ENCODE peak calls at places on chromosomes 6 and 20, in four cellular contexts. T, M, J and I are unnamed samples.

GRCh38 chr6:170264086-170264485 is 26.8 kb downstream of the DLL1 start:
- DNase-seq in J (no peak), T (no peak), M (no peak), I (no peak)

GRCh38 chr6:46170357-46171289 is at the start of gene ENPP5:
- DNase-seq in M (peak), T (peak), J (no peak), I (peak)

GRCh38 chr6:105326216-105326615 is 76.7 kb downstream of the PREP start:
- DNase-seq in M (no peak), J (peak), T (no peak), I (no peak)

GRCh38 chr20:62426678-62427077 is 661 bp downstream of the RBBP8NL start:
- DNase-seq in T (peak), J (no peak), M (no peak), I (no peak)

GRCh38 chr20:48841861-48842529 is 14.2 kb upstream of the PREX1 start:
- DNase-seq in M (no peak), J (no peak), T (peak), I (no peak)

GRCh38 chr6:151675746-151676459 is 131.6 kb upstream of the ESR1 start:
- DNase-seq in J (peak), T (peak), M (peak), I (peak)

GRCh38 chr20:41505198-41505597 is 113.0 kb downstream of the CHD6 start:
- DNase-seq in T (no peak), M (no peak), J (no peak), I (no peak)

GRCh38 chr6:121305957-121306607 is 28.2 kb downstream of the TBC1D32 start:
- DNase-seq in M (no peak), T (peak), J (peak), I (no peak)

GRCh38 chr6:152428126-152428525 is 209.0 kb downstream of the SYNE1 start:
- DNase-seq in J (no peak), M (peak), T (no peak), I (no peak)

GRCh38 chr6:17022604-17023003 is 79.2 kb upstream of the STMND1 start:
- DNase-seq in M (no peak), J (no peak), T (no peak), I (peak)

GRCh38 chr6:127121637-127121960 is 3.1 kb downstream of the RSPO3 start:
- DNase-seq in M (no peak), T (no peak), J (no peak), I (no peak)

GRCh38 chr6:127118505-127119360 is at the start of gene RSPO3:
- DNase-seq in M (no peak), T (no peak), J (no peak), I (no peak)

GRCh38 chr6:127119361-127120108 is 1.1 kb downstream of the RSPO3 start:
- DNase-seq in J (no peak), T (no peak), M (no peak), I (no peak)

GRCh38 chr6:127120109-127120786 is 1.8 kb downstream of the RSPO3 start:
- DNase-seq in J (no peak), T (no peak), M (no peak), I (no peak)

GRCh38 chr6:127120787-127121636 is 2.5 kb downstream of the RSPO3 start:
- DNase-seq in J (peak), M (no peak), T (peak), I (peak)
- TF ChIP-seq ATF3 in J (no peak), M (no peak), T (no peak), I (no peak)

DNA sequence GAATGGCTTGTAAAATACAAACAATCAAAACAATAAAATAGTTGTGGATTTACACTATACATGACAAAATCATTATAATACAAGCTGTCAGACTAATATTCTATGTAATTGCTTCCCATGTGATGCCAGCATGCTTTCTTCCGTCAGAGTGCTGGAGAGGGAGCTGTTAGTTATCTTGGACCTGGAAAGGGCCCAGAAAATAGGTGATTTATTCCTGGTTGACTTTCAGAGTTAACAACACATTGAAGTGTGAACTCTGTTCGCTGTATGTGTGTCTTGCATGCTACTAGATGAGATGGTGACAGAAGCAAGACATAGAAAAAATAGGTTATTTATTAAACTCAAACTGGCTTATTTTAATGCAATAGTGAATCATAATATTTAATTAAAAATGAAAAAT is 70.2 kb downstream of the CDYL start:
- DNase-seq in M (no peak), T (no peak), J (no peak), I (no peak)
- TF ChIP-seq EP300 in M (no peak), T (no peak), J (no peak), I (no peak)

GRCh38 chr20:59340186-59340885 is 39.9 kb downstream of the EDN3 start:
- DNase-seq in M (no peak), J (no peak), T (no peak), I (no peak)
- TF ChIP-seq ATF3 in M (no peak), J (no peak), T (no peak), I (no peak)

GRCh38 chr6:6707143-6707542 is 118.6 kb downstream of the LY86 start:
- DNase-seq in J (no peak), M (no peak), T (no peak), I (no peak)

GRCh38 chr6:6701864-6702263 is 113.3 kb downstream of the LY86 start:
- DNase-seq in M (no peak), J (no peak), T (peak), I (no peak)

GRCh38 chr6:6705061-6705425 is 116.5 kb downstream of the LY86 start:
- DNase-seq in T (no peak), M (no peak), J (no peak), I (no peak)

GRCh38 chr6:6703720-6704422 is 115.4 kb downstream of the LY86 start:
- DNase-seq in T (no peak), J (no peak), M (no peak), I (no peak)

GRCh38 chr6:6704423-6705060 is 116.0 kb downstream of the LY86 start:
- DNase-seq in T (peak), M (no peak), J (no peak), I (no peak)
- TF ChIP-seq EP300 in T (peak), M (no peak), J (no peak), I (no peak)

DNA sequence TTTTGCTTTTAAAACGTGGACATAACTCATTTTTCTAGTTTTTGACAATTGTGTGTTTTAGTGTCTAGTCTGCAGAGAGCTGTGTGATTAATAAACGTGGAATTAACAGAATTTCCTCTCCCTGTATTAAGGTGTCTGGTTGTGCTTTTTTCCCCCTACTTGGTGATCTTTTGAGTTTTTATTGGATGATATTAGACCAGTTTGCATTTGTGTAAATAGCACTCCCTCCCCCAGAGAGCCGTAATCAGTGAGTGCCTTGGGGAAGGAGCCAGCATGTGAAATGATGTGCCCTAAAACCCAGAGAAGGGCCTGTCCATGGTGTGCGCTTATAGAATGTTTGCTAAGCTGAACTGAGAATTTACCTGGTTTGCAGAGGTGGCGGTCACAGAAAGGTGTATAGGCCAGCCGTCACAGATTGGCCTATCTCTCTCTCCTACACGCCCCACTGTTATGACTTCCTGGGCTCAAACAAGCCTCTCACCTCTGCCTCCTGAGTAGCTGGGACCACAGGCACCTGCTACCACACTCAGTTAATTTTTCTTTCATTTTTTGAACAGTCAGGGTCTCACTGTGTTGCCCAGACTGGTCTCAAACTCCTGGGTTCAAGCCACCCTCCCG is 42.4 kb downstream of the ALDH5A1 start:
- DNase-seq in M (no peak), T (no peak), J (no peak), I (no peak)
- TF ChIP-seq ATF3 in M (no peak), T (no peak), J (no peak), I (no peak)